ENCODE peak calls at places on chromosomes 6 and 20, in ten cellular contexts. J, Y, C, U, B, G, O, Q, W and S are unnamed samples.

GRCh38 chr6:73285674-73286283 is 22.8 kb upstream of the KHDC1 start:
- DNase-seq in J (no peak), Y (peak), C (no peak), U (peak), B (no peak), G (no peak), O (peak), Q (no peak), W (peak), S (peak)

GRCh38 chr20:3273371-3273770 is 34.4 kb upstream of the SLC4A11 start:
- DNase-seq in J (no peak), Y (no peak), C (no peak), U (no peak), B (no peak), G (no peak), O (no peak), Q (no peak), W (peak), S (no peak)

GRCh38 chr6:130624046-130624445 is 203.2 kb upstream of the SMLR1 start:
- DNase-seq in J (no peak), Y (no peak), C (no peak), U (no peak), B (no peak), G (no peak), O (no peak), Q (no peak), W (no peak), S (no peak)

GRCh38 chr6:157648561-157648960 is 174.5 kb upstream of the SNX9 start:
- DNase-seq in J (no peak), Y (no peak), C (no peak), U (no peak), B (no peak), G (no peak), O (peak), Q (no peak), W (no peak), S (peak)

GRCh38 chr20:46434597-46434996 is 28.2 kb upstream of the ELMO2 start:
- DNase-seq in J (no peak), Y (no peak), C (no peak), U (no peak), B (no peak), G (no peak), O (no peak), Q (no peak), W (no peak), S (no peak)

GRCh38 chr20:10419550-10420133 is 14.4 kb downstream of the MKKS start:
- DNase-seq in J (no peak), Y (no peak), C (peak), U (no peak), B (no peak), G (no peak), O (peak), Q (no peak), W (no peak), S (peak)

GRCh38 chr20:62321521-62321948 is 18.7 kb downstream of the ADRM1 start:
- DNase-seq in J (no peak), Y (no peak), C (no peak), U (no peak), B (no peak), G (no peak), O (peak), Q (no peak), W (peak), S (peak)

GRCh38 chr6:150118208-150118607 is 24.6 kb upstream of the PPP1R14C start:
- DNase-seq in J (no peak), Y (no peak), C (no peak), U (no peak), B (no peak), G (no peak), O (peak), Q (no peak), W (no peak), S (no peak)

GRCh38 chr6:134676307-134677281 is 273.3 kb downstream of the ALDH8A1 start:
- DNase-seq in J (peak), Y (peak), C (peak), U (no peak), B (no peak), G (peak), O (peak), Q (no peak), W (no peak), S (peak)

GRCh38 chr20:3686867-3687321 is 5.1 kb upstream of the ADAM33 start:
- DNase-seq in J (peak), Y (peak), C (peak), U (peak), B (peak), G (peak), O (peak), Q (peak), W (no peak), S (peak)

GRCh38 chr6:916160-916559 is 223.2 kb upstream of the EXOC2 start:
- DNase-seq in J (no peak), Y (no peak), C (no peak), U (no peak), B (no peak), G (no peak), O (no peak), Q (no peak), W (no peak), S (no peak)

GRCh38 chr20:34544109-34544793 is 14.3 kb upstream of the MAP1LC3A start:
- DNase-seq in J (peak), Y (no peak), C (no peak), U (no peak), B (no peak), G (no peak), O (no peak), Q (no peak), W (peak), S (no peak)

GRCh38 chr20:32271620-32272019 is 5.8 kb upstream of the KIF3B start:
- DNase-seq in J (no peak), Y (no peak), C (no peak), U (no peak), B (no peak), G (no peak), O (no peak), Q (no peak), W (no peak), S (no peak)

GRCh38 chr20:19314619-19315018 is 102.2 kb downstream of the SLC24A3 start:
- DNase-seq in J (no peak), Y (no peak), C (no peak), U (no peak), B (no peak), G (no peak), O (peak), Q (no peak), W (no peak), S (peak)

GRCh38 chr6:56772737-56773184 is 130.1 kb upstream of the DST start:
- DNase-seq in J (no peak), Y (peak), C (peak), U (peak), B (peak), G (no peak), O (peak), Q (no peak), W (peak), S (peak)

GRCh38 chr6:169250660-169251059 is 3.0 kb downstream of the THBS2 start:
- DNase-seq in J (no peak), Y (peak), C (peak), U (peak), B (no peak), G (peak), O (peak), Q (peak), W (peak), S (peak)

GRCh38 chr6:53294095-53294494 is 54.7 kb downstream of the ELOVL5 start:
- DNase-seq in J (no peak), Y (no peak), C (no peak), U (peak), B (no peak), G (no peak), O (no peak), Q (no peak), W (peak), S (no peak)

GRCh38 chr6:31795616-31796298 is at the start of gene VARS1:
- DNase-seq in J (peak), Y (peak), C (no peak), U (peak), B (peak), G (peak), O (peak), Q (peak), W (peak), S (peak)

GRCh38 chr6:1081566-1081965 is 230.3 kb upstream of the FOXQ1 start:
- DNase-seq in J (no peak), Y (no peak), C (no peak), U (peak), B (no peak), G (peak), O (no peak), Q (no peak), W (no peak), S (no peak)

GRCh38 chr6:151022492-151022891 is 157.0 kb downstream of the MTHFD1L start:
- DNase-seq in J (no peak), Y (no peak), C (no peak), U (no peak), B (no peak), G (no peak), O (no peak), Q (no peak), W (no peak), S (peak)

GRCh38 chr6:167210375-167211295 is 52.9 kb upstream of the GPR31 start:
- DNase-seq in J (no peak), Y (peak), C (no peak), U (no peak), B (no peak), G (no peak), O (no peak), Q (no peak), W (no peak), S (no peak)

GRCh38 chr6:126267621-126268020 is 72.3 kb upstream of the CENPW start:
- DNase-seq in J (no peak), Y (peak), C (no peak), U (no peak), B (no peak), G (no peak), O (no peak), Q (no peak), W (no peak), S (no peak)

GRCh38 chr20:35285806-35286076 is 1.2 kb upstream of the EIF6 start:
- DNase-seq in J (no peak), Y (no peak), C (no peak), U (no peak), B (no peak), G (no peak), O (peak), Q (no peak), W (no peak), S (no peak)

GRCh38 chr20:5731753-5732366 is 18.3 kb upstream of the SHLD1 start:
- DNase-seq in J (no peak), Y (peak), C (no peak), U (no peak), B (no peak), G (no peak), O (no peak), Q (no peak), W (no peak), S (no peak)

GRCh38 chr6:75296811-75297779 is 12.5 kb upstream of the TMEM30A start:
- DNase-seq in J (no peak), Y (peak), C (no peak), U (peak), B (no peak), G (peak), O (peak), Q (no peak), W (peak), S (peak)

GRCh38 chr6:36752187-36752885 is 54.7 kb downstream of the RAB44 start:
- DNase-seq in J (peak), Y (no peak), C (no peak), U (no peak), B (no peak), G (no peak), O (peak), Q (no peak), W (no peak), S (peak)

GRCh38 chr20:24650091-24650490 is 180.7 kb downstream of the SYNDIG1 start:
- DNase-seq in J (no peak), Y (peak), C (no peak), U (peak), B (no peak), G (no peak), O (no peak), Q (no peak), W (no peak), S (no peak)

GRCh38 chr6:23621026-23621425 is 505.0 kb upstream of the NRSN1 start:
- DNase-seq in J (no peak), Y (peak), C (peak), U (no peak), B (no peak), G (no peak), O (no peak), Q (no peak), W (peak), S (peak)

GRCh38 chr6:82072113-82072512 is 175.4 kb downstream of the IBTK start:
- DNase-seq in J (no peak), Y (no peak), C (no peak), U (peak), B (no peak), G (no peak), O (peak), Q (no peak), W (no peak), S (no peak)

GRCh38 chr6:106039836-106040592 is 46.1 kb upstream of the PRDM1 start:
- DNase-seq in J (no peak), Y (peak), C (no peak), U (peak), B (no peak), G (no peak), O (no peak), Q (no peak), W (no peak), S (no peak)

GRCh38 chr6:71012871-71013456 is 56.1 kb upstream of the B3GAT2 start:
- DNase-seq in J (no peak), Y (peak), C (peak), U (peak), B (no peak), G (peak), O (peak), Q (no peak), W (peak), S (peak)

GRCh38 chr6:134352786-134353480 is 35.0 kb upstream of the SGK1 start:
- DNase-seq in J (no peak), Y (peak), C (no peak), U (peak), B (no peak), G (no peak), O (peak), Q (no peak), W (no peak), S (no peak)

GRCh38 chr6:158626360-158627167 is 18.0 kb downstream of the DYNLT1 start:
- DNase-seq in J (no peak), Y (no peak), C (no peak), U (no peak), B (no peak), G (no peak), O (no peak), Q (no peak), W (no peak), S (no peak)

GRCh38 chr6:145214570-145214969 is 520.8 kb downstream of the EPM2A start:
- DNase-seq in J (no peak), Y (peak), C (no peak), U (peak), B (no peak), G (no peak), O (peak), Q (no peak), W (peak), S (peak)

GRCh38 chr6:33312361-33313104 is 1.3 kb downstream of the TAPBP start:
- DNase-seq in J (peak), Y (peak), C (no peak), U (peak), B (no peak), G (no peak), O (peak), Q (no peak), W (peak), S (peak)

GRCh38 chr20:40457404-40457803 is 231.6 kb downstream of the MAFB start:
- DNase-seq in J (no peak), Y (no peak), C (no peak), U (no peak), B (no peak), G (no peak), O (no peak), Q (no peak), W (no peak), S (no peak)

GRCh38 chr20:45292343-45292742 is 14.3 kb upstream of the RBPJL start:
- DNase-seq in J (no peak), Y (no peak), C (no peak), U (no peak), B (no peak), G (no peak), O (no peak), Q (no peak), W (no peak), S (no peak)

GRCh38 chr20:45293041-45294002 is 13.3 kb upstream of the RBPJL start:
- DNase-seq in J (peak), Y (peak), C (no peak), U (peak), B (peak), G (no peak), O (peak), Q (peak), W (peak), S (peak)

GRCh38 chr20:45294659-45295058 is 12.0 kb upstream of the RBPJL start:
- DNase-seq in J (no peak), Y (no peak), C (no peak), U (no peak), B (no peak), G (no peak), O (no peak), Q (no peak), W (no peak), S (no peak)

GRCh38 chr20:45291526-45291925 is 15.1 kb upstream of the RBPJL start:
- DNase-seq in J (no peak), Y (no peak), C (no peak), U (no peak), B (no peak), G (no peak), O (no peak), Q (no peak), W (no peak), S (no peak)

DNA sequence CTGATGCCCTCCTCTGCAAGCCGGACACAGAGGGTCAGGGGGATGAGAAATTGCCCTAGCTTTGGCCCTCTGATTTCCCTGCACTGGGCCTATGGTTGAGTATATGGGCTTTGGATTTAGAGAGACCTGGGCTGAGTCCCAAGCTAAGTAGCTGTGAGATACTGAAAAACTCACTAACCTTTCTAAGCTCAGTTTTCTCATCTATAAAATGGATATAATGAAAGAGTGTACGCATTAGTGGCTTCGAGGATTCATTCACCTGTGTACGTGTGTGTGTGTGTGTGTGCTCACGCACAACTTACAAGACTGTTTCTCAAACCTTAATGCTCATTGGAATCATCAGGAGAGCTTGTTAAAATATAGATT is 12.7 kb upstream of the RBPJL start:
- DNase-seq in J (no peak), Y (no peak), C (no peak), U (no peak), B (no peak), G (no peak), O (no peak), Q (no peak), W (no peak), S (no peak)
- TF ChIP-seq CTCF in J (peak), Y (no peak), C (no peak), U (no peak), B (no peak), G (no peak), O (no peak), Q (no peak), W (no peak), S (no peak)

GRCh38 chr20:23244207-23244915 is 106.2 kb upstream of the NXT1 start:
- DNase-seq in J (no peak), Y (peak), C (no peak), U (peak), B (no peak), G (no peak), O (no peak), Q (no peak), W (no peak), S (no peak)
- TF ChIP-seq CTCF in J (no peak), Y (no peak), C (no peak), U (peak), B (no peak), G (no peak), O (no peak), Q (no peak), W (no peak), S (no peak)

GRCh38 chr20:48656661-48657211 is 171.1 kb downstream of the PREX1 start:
- DNase-seq in J (no peak), Y (no peak), C (no peak), U (no peak), B (no peak), G (no peak), O (no peak), Q (no peak), W (peak), S (peak)
- TF ChIP-seq CTCF in J (no peak), Y (peak), C (peak), U (peak), B (no peak), G (no peak), O (peak), Q (no peak), W (peak), S (peak)

DNA sequence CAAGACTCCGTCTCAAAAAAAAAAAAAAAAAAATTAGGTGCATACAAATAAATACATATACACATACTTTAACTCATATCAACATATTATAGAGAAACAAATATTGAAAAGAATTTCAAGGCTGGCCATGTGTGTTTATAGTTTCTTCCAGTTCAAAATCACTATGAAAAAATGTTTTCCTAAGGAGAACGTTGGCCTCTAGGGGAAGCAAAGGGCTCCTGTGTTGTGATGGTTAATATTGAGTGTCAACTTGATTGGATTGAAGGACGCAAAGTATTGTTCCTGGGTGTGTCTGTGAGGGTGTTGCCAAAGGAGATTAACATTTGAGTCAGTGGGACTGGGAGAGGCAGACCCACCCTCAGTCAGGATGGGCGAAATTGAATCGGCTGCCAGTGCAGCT is 182.0 kb upstream of the AGPAT4 start:
- DNase-seq in J (no peak), Y (no peak), C (no peak), U (no peak), B (no peak), G (no peak), O (no peak), Q (no peak), W (no peak), S (no peak)
- TF ChIP-seq CTCF in J (no peak), Y (no peak), C (no peak), U (no peak), B (no peak), G (no peak), O (no peak), Q (no peak), W (peak), S (no peak)

GRCh38 chr20:1473244-1473635 is 6.6 kb upstream of the NSFL1C start:
- DNase-seq in J (no peak), Y (no peak), C (no peak), U (no peak), B (no peak), G (no peak), O (no peak), Q (no peak), W (no peak), S (no peak)

GRCh38 chr20:1472556-1473243 is 6.1 kb upstream of the NSFL1C start:
- DNase-seq in J (no peak), Y (no peak), C (no peak), U (no peak), B (no peak), G (no peak), O (no peak), Q (no peak), W (no peak), S (no peak)

GRCh38 chr20:1474325-1474724 is 7.7 kb upstream of the NSFL1C start:
- DNase-seq in J (no peak), Y (no peak), C (no peak), U (no peak), B (no peak), G (no peak), O (no peak), Q (no peak), W (no peak), S (no peak)

GRCh38 chr20:1473821-1474220 is 7.2 kb upstream of the NSFL1C start:
- DNase-seq in J (no peak), Y (no peak), C (no peak), U (no peak), B (no peak), G (no peak), O (no peak), Q (no peak), W (no peak), S (no peak)

GRCh38 chr20:1474817-1475603 is 8.4 kb upstream of the NSFL1C start:
- DNase-seq in J (no peak), Y (no peak), C (no peak), U (no peak), B (no peak), G (no peak), O (peak), Q (no peak), W (peak), S (peak)
- TF ChIP-seq CTCF in J (no peak), Y (peak), C (peak), U (no peak), B (no peak), G (peak), O (peak), Q (no peak), W (peak), S (no peak)